ENCODE peak calls at places on chromosomes 13 and 19, in six cellular contexts. S is AG04450, Z is GM12865, B is spleen, Y is left lung, K is psoas muscle. M is an unnamed sample.

GRCh38 chr19:16836115-16836905 is 7.1 kb downstream of the SIN3B start:
- DNase-seq in Y (peak), B (peak), S (no peak), Z (peak), K (no peak), M (no peak)

GRCh38 chr13:40667622-40667978 is 1.2 kb upstream of the FOXO1 start:
- DNase-seq in K (no peak), Z (no peak), Y (no peak), S (no peak), B (no peak), M (no peak)

GRCh38 chr13:21130116-21130515 is 46.2 kb downstream of the SKA3 start:
- DNase-seq in Z (no peak), S (no peak), B (no peak), Y (no peak), K (no peak), M (no peak)

GRCh38 chr13:57624565-57625435 is 6.7 kb upstream of the PCDH17 start:
- DNase-seq in Z (peak), K (no peak), Y (no peak), B (no peak), S (no peak), M (peak)

GRCh38 chr19:13093407-13094284 is 9.0 kb downstream of the LYL1 start:
- DNase-seq in Z (peak), Y (peak), K (peak), B (peak), S (peak), M (peak)

GRCh38 chr19:49212302-49212701 is 54.7 kb downstream of the TRPM4 start:
- DNase-seq in K (no peak), Y (no peak), Z (no peak), S (no peak), B (no peak), M (no peak)

GRCh38 chr13:98676239-98676638 is 76.2 kb downstream of the SLC15A1 start:
- DNase-seq in K (no peak), Z (no peak), Y (no peak), S (no peak), B (no peak), M (no peak)

GRCh38 chr13:97977376-97977705 is 23.9 kb downstream of the IPO5 start:
- DNase-seq in B (no peak), S (no peak), Y (no peak), Z (no peak), K (no peak), M (no peak)

GRCh38 chr19:50249636-50250035 is 46.2 kb downstream of the MYH14 start:
- DNase-seq in Y (no peak), B (no peak), K (no peak), S (no peak), Z (no peak), M (no peak)

GRCh38 chr13:30088312-30088855 is 219.0 kb downstream of the KATNAL1 start:
- DNase-seq in Z (no peak), Y (no peak), S (no peak), K (no peak), B (no peak), M (no peak)

GRCh38 chr19:35206379-35206778 is 22.2 kb downstream of the FAM187B start:
- DNase-seq in Z (peak), S (no peak), Y (no peak), K (no peak), B (no peak), M (no peak)

GRCh38 chr19:6632002-6632621 is 37.8 kb downstream of the TNFSF14 start:
- DNase-seq in S (no peak), Y (peak), B (no peak), K (no peak), Z (peak), M (peak)

GRCh38 chr19:6481541-6482342 is at the start of gene DENND1C:
- DNase-seq in K (peak), B (peak), S (no peak), Z (peak), Y (peak), M (no peak)

GRCh38 chr13:101398920-101399319 is 17.4 kb downstream of the NALCN start:
- DNase-seq in S (no peak), Z (no peak), B (no peak), K (no peak), Y (no peak), M (no peak)

GRCh38 chr13:77489566-77490337 is 45.8 kb upstream of the SCEL start:
- DNase-seq in Z (no peak), Y (no peak), S (no peak), B (no peak), K (no peak), M (no peak)

GRCh38 chr19:49817964-49818690 is at the start of gene MED25:
- DNase-seq in B (peak), K (peak), Y (peak), S (peak), Z (peak), M (no peak)

GRCh38 chr13:41402695-41403511 is 54.4 kb upstream of the RGCC start:
- DNase-seq in K (no peak), B (no peak), Y (no peak), Z (no peak), S (no peak), M (no peak)

GRCh38 chr13:111286162-111286561 is 34.3 kb upstream of the TEX29 start:
- DNase-seq in S (no peak), B (no peak), Y (no peak), Z (no peak), K (no peak), M (no peak)

GRCh38 chr13:43373400-43373799 is 350.0 kb downstream of the DNAJC15 start:
- DNase-seq in Y (no peak), B (no peak), K (no peak), S (no peak), Z (no peak), M (no peak)

GRCh38 chr19:40281381-40282208 is 3.5 kb downstream of the AKT2 start:
- DNase-seq in S (no peak), Z (no peak), K (no peak), Y (no peak), B (peak), M (no peak)

GRCh38 chr13:42815686-42816085 is 34.3 kb downstream of the FAM216B start:
- DNase-seq in Z (no peak), S (no peak), B (no peak), Y (no peak), K (no peak), M (no peak)

GRCh38 chr19:58181902-58182576 is 822 bp upstream of the ZNF274 start:
- DNase-seq in B (peak), Y (no peak), S (no peak), Z (peak), K (peak), M (no peak)

GRCh38 chr13:46605824-46606554 is 53.0 kb downstream of the LRCH1 start:
- DNase-seq in K (no peak), Y (no peak), Z (peak), B (no peak), S (no peak), M (no peak)

GRCh38 chr19:2834294-2834871 is 6.9 kb upstream of the ZNF555 start:
- DNase-seq in B (no peak), K (no peak), Z (no peak), S (no peak), Y (no peak), M (no peak)
- H3K4me3 ChIP-seq in B (no peak), K (no peak), Z (no peak), S (no peak), Y (no peak), M (no peak)

DNA sequence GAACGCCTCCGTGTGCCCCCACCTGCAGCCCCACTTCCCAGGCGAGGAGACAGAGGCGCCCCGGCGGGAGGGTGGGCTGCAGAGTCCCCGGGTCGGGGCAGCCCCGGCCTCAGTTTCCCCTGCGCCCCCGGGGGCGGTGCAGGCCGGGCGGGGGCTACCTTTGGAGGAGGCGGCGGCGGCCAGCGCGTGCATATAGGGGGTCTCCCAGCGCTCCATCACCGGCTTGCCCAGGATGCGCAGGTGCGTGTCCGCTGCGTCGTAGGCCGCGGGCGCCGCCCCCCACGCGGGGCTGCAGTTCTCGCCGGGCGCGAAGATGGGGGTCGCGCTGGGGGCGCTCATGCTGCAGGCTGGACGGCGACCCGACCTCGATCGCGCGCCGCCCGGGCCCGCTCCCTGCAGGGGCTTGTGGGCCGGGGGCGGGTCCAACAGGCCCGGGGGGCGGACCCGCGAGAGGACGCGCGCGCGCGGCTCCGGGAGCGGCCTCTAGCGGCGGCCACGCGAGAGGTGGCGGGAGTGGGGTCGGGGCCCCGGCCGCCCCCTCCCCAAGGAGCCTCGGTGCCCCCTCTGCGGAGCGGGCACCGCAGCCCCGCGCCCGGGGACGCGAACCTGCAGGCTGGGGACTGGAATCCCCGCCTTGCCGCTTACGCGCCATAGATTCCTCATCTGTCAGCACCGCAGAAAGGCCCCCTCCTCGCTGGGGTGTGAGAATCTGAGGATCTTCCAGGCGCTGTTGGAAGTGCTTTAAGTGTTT is at the start of gene GAMT:
- DNase-seq in S (no peak), Y (no peak), Z (peak), K (no peak), B (peak), M (no peak)
- TF ChIP-seq CTCF in S (peak), Y (peak), Z (peak), K (peak), B (peak), M (peak)

GRCh38 chr13:39601636-39602035 is 1.4 kb downstream of the LHFPL6 start:
- DNase-seq in B (no peak), Y (no peak), Z (no peak), S (no peak), K (no peak), M (no peak)

GRCh38 chr13:39599842-39600241 is 3.2 kb downstream of the LHFPL6 start:
- DNase-seq in Z (no peak), B (no peak), K (no peak), Y (no peak), S (no peak), M (peak)

GRCh38 chr13:39602277-39602613 is 748 bp downstream of the LHFPL6 start:
- DNase-seq in Z (peak), B (no peak), S (no peak), Y (no peak), K (no peak), M (no peak)

GRCh38 chr13:39602614-39603366 is at the start of gene LHFPL6:
- DNase-seq in Z (peak), B (peak), K (peak), S (peak), Y (peak), M (peak)

DNA sequence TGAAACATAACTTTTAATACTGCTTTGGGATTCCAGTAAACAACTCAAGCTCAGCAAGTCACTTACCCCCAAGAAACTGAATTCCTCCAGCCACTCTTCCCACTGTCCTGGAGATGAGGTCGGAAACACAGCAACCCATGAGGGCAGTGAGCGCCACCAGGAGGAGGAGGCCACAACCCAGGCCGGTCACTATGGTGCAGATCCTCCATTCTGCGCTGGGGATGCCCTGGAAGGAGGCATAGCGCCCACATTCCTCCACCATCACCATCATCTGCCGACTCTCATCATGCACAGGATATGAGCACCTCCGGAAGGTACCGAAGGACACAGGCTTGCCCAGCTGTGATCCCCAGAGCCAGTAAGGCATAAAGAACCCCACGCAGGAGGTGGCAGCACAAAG is 2.2 kb downstream of the LHFPL6 start:
- DNase-seq in Z (no peak), B (no peak), S (no peak), K (peak), Y (no peak), M (no peak)
- H3K4me3 ChIP-seq in Z (no peak), B (peak), S (peak), K (peak), Y (peak), M (no peak)

GRCh38 chr19:11970174-11970573 is 5.3 kb downstream of the ZNF763 start:
- DNase-seq in Y (no peak), B (no peak), Z (no peak), S (no peak), K (no peak), M (no peak)

GRCh38 chr19:11963566-11964355 is 1.1 kb upstream of the ZNF763 start:
- DNase-seq in Y (peak), S (no peak), Z (peak), K (peak), B (peak), M (no peak)

GRCh38 chr19:11964858-11965645 is at the start of gene ZNF763:
- DNase-seq in Y (peak), B (peak), S (no peak), K (peak), Z (peak), M (no peak)

DNA sequence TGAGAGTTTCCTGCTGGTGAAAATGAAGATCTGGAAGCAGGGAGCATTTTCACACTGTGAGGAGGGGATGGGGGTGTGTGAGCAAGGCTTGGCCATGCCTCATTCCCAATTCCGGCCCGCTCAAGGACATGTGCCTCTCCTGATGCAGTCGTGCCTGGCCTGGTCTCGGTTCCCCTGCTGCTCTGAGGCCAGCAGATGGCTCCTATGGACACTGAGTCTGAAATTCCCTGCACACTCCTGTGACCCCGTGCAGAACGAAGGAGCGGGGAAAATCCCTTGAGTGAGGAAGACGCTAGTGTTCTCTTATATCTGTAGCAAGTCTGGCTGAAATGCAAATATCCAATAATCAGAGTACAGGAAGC is 363 bp upstream of the ZNF763 start:
- DNase-seq in Z (no peak), S (no peak), Y (peak), B (peak), K (peak), M (no peak)
- TF ChIP-seq CTCF in Z (no peak), S (peak), Y (no peak), B (no peak), K (peak), M (no peak)

GRCh38 chr13:106599875-106600797 is 32.2 kb upstream of the ARGLU1 start:
- DNase-seq in B (no peak), Y (no peak), S (peak), Z (no peak), K (no peak), M (peak)
- H3K4me3 ChIP-seq in B (no peak), Y (no peak), S (no peak), Z (no peak), K (no peak), M (no peak)